ENCODE peak calls at places on chromosomes 16 and 17, in seven cellular contexts. One of them, this sample, is unnamed.

GRCh38 chr17:21425736-21426135 is 49.6 kb downstream of the KCNJ12 start:
- DNase-seq in Daoy: no peak
- DNase-seq in fibroblast of the conjunctiva: no peak
- DNase-seq in mucosa of descending colon: no peak
- DNase-seq in A172: no peak
- DNase-seq in activated naive CD4-positive, alpha-beta T cell: no peak
- DNase-seq in GF-D8: no peak
- DNase-seq in this sample: no peak

GRCh38 chr17:56826611-56827414 is 6.9 kb downstream of the C17orf67 start:
- DNase-seq in Daoy: no peak
- DNase-seq in fibroblast of the conjunctiva: no peak
- DNase-seq in mucosa of descending colon: no peak
- DNase-seq in A172: no peak
- DNase-seq in activated naive CD4-positive, alpha-beta T cell: no peak
- DNase-seq in GF-D8: no peak
- DNase-seq in this sample: no peak

GRCh38 chr17:64500923-64501765 is 4.3 kb upstream of the POLG2 start:
- DNase-seq in Daoy: no peak
- DNase-seq in fibroblast of the conjunctiva: no peak
- DNase-seq in mucosa of descending colon: no peak
- DNase-seq in A172: no peak
- DNase-seq in activated naive CD4-positive, alpha-beta T cell: no peak
- DNase-seq in GF-D8: no peak
- DNase-seq in this sample: no peak

GRCh38 chr16:84048306-84048705 is 5.7 kb upstream of the SLC38A8 start:
- DNase-seq in Daoy: no peak
- DNase-seq in fibroblast of the conjunctiva: no peak
- DNase-seq in mucosa of descending colon: peak
- DNase-seq in A172: no peak
- DNase-seq in activated naive CD4-positive, alpha-beta T cell: no peak
- DNase-seq in GF-D8: no peak
- DNase-seq in this sample: no peak

GRCh38 chr17:17781591-17782424 is 55.0 kb downstream of the SREBF1 start:
- DNase-seq in Daoy: peak
- DNase-seq in fibroblast of the conjunctiva: no peak
- DNase-seq in mucosa of descending colon: no peak
- DNase-seq in A172: peak
- DNase-seq in activated naive CD4-positive, alpha-beta T cell: no peak
- DNase-seq in GF-D8: no peak
- DNase-seq in this sample: no peak

GRCh38 chr17:48639136-48639535 is 13.0 kb upstream of the HOXB9 start:
- DNase-seq in Daoy: no peak
- DNase-seq in fibroblast of the conjunctiva: no peak
- DNase-seq in mucosa of descending colon: peak
- DNase-seq in A172: no peak
- DNase-seq in activated naive CD4-positive, alpha-beta T cell: no peak
- DNase-seq in GF-D8: no peak
- DNase-seq in this sample: no peak

GRCh38 chr17:4186244-4186920 is 43.4 kb downstream of the CYB5D2 start:
- DNase-seq in Daoy: no peak
- DNase-seq in fibroblast of the conjunctiva: no peak
- DNase-seq in mucosa of descending colon: no peak
- DNase-seq in A172: no peak
- DNase-seq in activated naive CD4-positive, alpha-beta T cell: no peak
- DNase-seq in GF-D8: no peak
- DNase-seq in this sample: no peak

GRCh38 chr17:81247339-81247990 is 8.3 kb downstream of the NDUFAF8 start:
- DNase-seq in Daoy: no peak
- DNase-seq in fibroblast of the conjunctiva: no peak
- DNase-seq in mucosa of descending colon: no peak
- DNase-seq in A172: no peak
- DNase-seq in activated naive CD4-positive, alpha-beta T cell: no peak
- DNase-seq in GF-D8: no peak
- DNase-seq in this sample: no peak

GRCh38 chr17:7081341-7082062 is 1.5 kb upstream of the CLEC10A start:
- DNase-seq in Daoy: no peak
- DNase-seq in fibroblast of the conjunctiva: no peak
- DNase-seq in mucosa of descending colon: no peak
- DNase-seq in A172: no peak
- DNase-seq in activated naive CD4-positive, alpha-beta T cell: no peak
- DNase-seq in GF-D8: no peak
- DNase-seq in this sample: no peak

GRCh38 chr16:86198201-86199118 is 299.5 kb downstream of the IRF8 start:
- DNase-seq in Daoy: no peak
- DNase-seq in fibroblast of the conjunctiva: no peak
- DNase-seq in mucosa of descending colon: no peak
- DNase-seq in A172: no peak
- DNase-seq in activated naive CD4-positive, alpha-beta T cell: no peak
- DNase-seq in GF-D8: no peak
- DNase-seq in this sample: no peak

GRCh38 chr17:19979917-19980770 is 2.5 kb upstream of the AKAP10 start:
- DNase-seq in Daoy: no peak
- DNase-seq in fibroblast of the conjunctiva: no peak
- DNase-seq in mucosa of descending colon: peak
- DNase-seq in A172: no peak
- DNase-seq in activated naive CD4-positive, alpha-beta T cell: no peak
- DNase-seq in GF-D8: no peak
- DNase-seq in this sample: no peak

GRCh38 chr17:49482144-49482817 is 12.8 kb upstream of the NGFR start:
- DNase-seq in Daoy: no peak
- DNase-seq in fibroblast of the conjunctiva: no peak
- DNase-seq in mucosa of descending colon: no peak
- DNase-seq in A172: peak
- DNase-seq in activated naive CD4-positive, alpha-beta T cell: no peak
- DNase-seq in GF-D8: no peak
- DNase-seq in this sample: peak

GRCh38 chr16:24170407-24170806 is 85.7 kb upstream of the CACNG3 start:
- DNase-seq in Daoy: no peak
- DNase-seq in fibroblast of the conjunctiva: no peak
- DNase-seq in mucosa of descending colon: no peak
- DNase-seq in A172: no peak
- DNase-seq in activated naive CD4-positive, alpha-beta T cell: no peak
- DNase-seq in GF-D8: no peak
- DNase-seq in this sample: no peak

GRCh38 chr17:82592289-82592683 is 56.0 kb downstream of the WDR45B start:
- DNase-seq in Daoy: no peak
- DNase-seq in fibroblast of the conjunctiva: no peak
- DNase-seq in mucosa of descending colon: peak
- DNase-seq in A172: no peak
- DNase-seq in activated naive CD4-positive, alpha-beta T cell: no peak
- DNase-seq in GF-D8: peak
- DNase-seq in this sample: no peak

GRCh38 chr17:65403616-65404015 is 157.8 kb downstream of the AXIN2 start:
- DNase-seq in Daoy: no peak
- DNase-seq in fibroblast of the conjunctiva: no peak
- DNase-seq in mucosa of descending colon: no peak
- DNase-seq in A172: no peak
- DNase-seq in activated naive CD4-positive, alpha-beta T cell: no peak
- DNase-seq in GF-D8: no peak
- DNase-seq in this sample: no peak

GRCh38 chr16:12573730-12574383 is 229.8 kb downstream of the CPPED1 start:
- DNase-seq in Daoy: peak
- DNase-seq in fibroblast of the conjunctiva: no peak
- DNase-seq in mucosa of descending colon: no peak
- DNase-seq in A172: peak
- DNase-seq in activated naive CD4-positive, alpha-beta T cell: peak
- DNase-seq in GF-D8: peak
- DNase-seq in this sample: peak

GRCh38 chr16:81642107-81642436 is 137.0 kb upstream of the PLCG2 start:
- DNase-seq in Daoy: no peak
- DNase-seq in fibroblast of the conjunctiva: no peak
- DNase-seq in mucosa of descending colon: no peak
- DNase-seq in A172: no peak
- DNase-seq in activated naive CD4-positive, alpha-beta T cell: no peak
- DNase-seq in GF-D8: no peak
- DNase-seq in this sample: no peak

GRCh38 chr16:620700-621525 is 9.9 kb upstream of the WFIKKN1 start:
- DNase-seq in Daoy: no peak
- DNase-seq in fibroblast of the conjunctiva: no peak
- DNase-seq in mucosa of descending colon: no peak
- DNase-seq in A172: no peak
- DNase-seq in activated naive CD4-positive, alpha-beta T cell: no peak
- DNase-seq in GF-D8: no peak
- DNase-seq in this sample: no peak

GRCh38 chr16:69563605-69564580 is 1.9 kb upstream of the NFAT5 start:
- DNase-seq in Daoy: peak
- DNase-seq in fibroblast of the conjunctiva: no peak
- DNase-seq in mucosa of descending colon: no peak
- DNase-seq in A172: peak
- DNase-seq in activated naive CD4-positive, alpha-beta T cell: no peak
- DNase-seq in GF-D8: peak
- DNase-seq in this sample: peak

GRCh38 chr16:55539049-55539448 is 27.4 kb upstream of the CAPNS2 start:
- DNase-seq in Daoy: no peak
- DNase-seq in fibroblast of the conjunctiva: no peak
- DNase-seq in mucosa of descending colon: no peak
- DNase-seq in A172: no peak
- DNase-seq in activated naive CD4-positive, alpha-beta T cell: no peak
- DNase-seq in GF-D8: peak
- DNase-seq in this sample: no peak

GRCh38 chr16:1941162-1941923 is 1.7 kb downstream of the MSRB1 start:
- DNase-seq in Daoy: peak
- DNase-seq in fibroblast of the conjunctiva: no peak
- DNase-seq in mucosa of descending colon: peak
- DNase-seq in A172: no peak
- DNase-seq in activated naive CD4-positive, alpha-beta T cell: no peak
- DNase-seq in GF-D8: peak
- DNase-seq in this sample: peak

GRCh38 chr16:73069581-73070262 is 21.8 kb upstream of the ZFHX3 start:
- DNase-seq in Daoy: no peak
- DNase-seq in fibroblast of the conjunctiva: no peak
- DNase-seq in mucosa of descending colon: no peak
- DNase-seq in A172: no peak
- DNase-seq in activated naive CD4-positive, alpha-beta T cell: no peak
- DNase-seq in GF-D8: no peak
- DNase-seq in this sample: no peak